ENCODE peak calls at places on chromosomes 4 and X, in nine cellular contexts. Y, J, F, W, S, Z, I, R and M are unnamed samples.

GRCh38 chrX:136063340-136064079 is 78.3 kb downstream of the SLC9A6 start:
- DNase-seq in W (peak; percentile 12), Y (no peak), J (peak; percentile 58), Z (no peak), R (no peak), F (no peak), I (no peak), S (no peak), M (peak; percentile 76)

GRCh38 chr4:154738426-154738825 is 5.4 kb upstream of the LRAT start:
- DNase-seq in Y (no peak), J (no peak), W (no peak), R (peak; percentile 46), I (no peak), F (no peak), S (no peak), Z (no peak), M (no peak)

GRCh38 chrX:21996872-21997271 is 35.3 kb upstream of the PHEX start:
- DNase-seq in W (no peak), Z (no peak), Y (no peak), I (no peak), R (no peak), S (no peak), F (no peak), J (no peak), M (peak; percentile 78)

GRCh38 chr4:37890501-37891220 is at the start of gene TBC1D1:
- DNase-seq in J (peak; percentile 94), R (peak; percentile 48), S (peak; percentile 23), Y (peak; percentile 29), Z (peak; percentile 90), W (peak; percentile 74), F (peak; percentile 75), I (peak; percentile 81), M (peak; percentile 15)

GRCh38 chrX:125436855-125437254 is 117.2 kb downstream of the TEX13C start:
- DNase-seq in S (no peak), F (no peak), I (no peak), J (no peak), W (no peak), Y (no peak), Z (no peak), R (peak; percentile 47), M (peak; percentile 0)

GRCh38 chr4:11480683-11481082 is 52.0 kb upstream of the HS3ST1 start:
- DNase-seq in W (peak; percentile 16), J (no peak), Z (no peak), I (no peak), R (no peak), F (peak; percentile 46), S (no peak), Y (no peak), M (peak; percentile 40)

GRCh38 chr4:98951710-98952109 is 22.8 kb upstream of the EIF4E start:
- DNase-seq in J (no peak), W (no peak), Z (no peak), I (no peak), Y (no peak), R (no peak), F (no peak), S (no peak), M (no peak)

GRCh38 chr4:173185832-173186545 is 17.4 kb downstream of the GALNT7 start:
- DNase-seq in Z (no peak), Y (no peak), F (no peak), J (no peak), I (no peak), S (no peak), R (no peak), W (no peak), M (no peak)

GRCh38 chr4:102642571-102643298 is 118.0 kb downstream of the MANBA start:
- DNase-seq in W (peak; percentile 15), S (no peak), R (no peak), Y (no peak), J (no peak), F (no peak), I (no peak), Z (no peak), M (no peak)

GRCh38 chr4:163121689-163122088 is 45.0 kb downstream of the NAF1 start:
- DNase-seq in S (no peak), Y (no peak), F (no peak), J (no peak), I (no peak), Z (no peak), R (no peak), W (no peak), M (peak; percentile 17)

DNA sequence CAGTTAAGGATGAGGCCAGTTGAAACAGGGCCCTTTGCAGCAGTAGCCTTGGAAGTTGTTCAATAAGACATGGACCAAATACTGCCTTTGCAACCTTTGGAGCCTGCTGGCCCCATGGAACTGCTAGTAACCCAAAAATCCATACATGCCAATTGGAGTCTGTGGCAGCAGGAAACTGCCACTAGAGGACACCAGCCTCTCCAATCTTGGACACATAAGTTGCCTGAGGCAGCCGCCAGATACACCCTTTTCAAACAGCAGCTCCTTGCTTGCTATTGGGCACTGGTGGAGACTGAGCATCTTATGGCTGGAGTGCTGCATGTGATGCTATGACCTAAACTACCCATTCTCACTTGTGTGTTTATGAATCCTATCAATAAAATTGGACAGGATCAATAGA is 14.8 kb upstream of the LAP3 start:
- DNase-seq in R (peak; percentile 36), Z (no peak), F (no peak), S (no peak), W (no peak), Y (no peak), J (no peak), I (no peak), M (no peak)
- H3K4me1 ChIP-seq in R (no peaks in the 10 kb centered on the region), Z (no peaks in the 10 kb centered on the region), F (no peaks in the 10 kb centered on the region), S (no peaks in the 10 kb centered on the region), W (no peaks in the 10 kb centered on the region), Y (no peaks in the 10 kb centered on the region), J (no peaks in the 10 kb centered on the region), I (no peaks in the 10 kb centered on the region), M (no peaks in the 10 kb centered on the region)

GRCh38 chr4:139873111-139873866 is 207.7 kb downstream of the MGST2 start:
- DNase-seq in R (no peak), Z (no peak), S (no peak), W (no peak), F (no peak), I (no peak), Y (no peak), J (no peak), M (no peak)

GRCh38 chr4:139875456-139875855 is 209.8 kb downstream of the MGST2 start:
- DNase-seq in Z (no peak), Y (no peak), J (no peak), W (no peak), S (no peak), F (no peak), R (peak; percentile 69), I (no peak), M (no peak)

GRCh38 chr4:139876328-139876941 is 210.8 kb downstream of the MGST2 start:
- DNase-seq in W (no peak), I (no peak), Z (no peak), Y (no peak), R (no peak), S (no peak), F (no peak), J (no peak), M (peak; percentile 59)

GRCh38 chr4:139869810-139870209 is 204.2 kb downstream of the MGST2 start:
- DNase-seq in W (no peak), J (no peak), I (no peak), S (no peak), Y (no peak), F (no peak), R (no peak), Z (no peak), M (no peak)

GRCh38 chr4:139872274-139872673 is 206.7 kb downstream of the MGST2 start:
- DNase-seq in Z (no peak), R (no peak), I (no peak), S (no peak), F (no peak), W (no peak), Y (no peak), J (no peak), M (peak; percentile 89)
- H3K4me1 ChIP-seq in Z (peaks cover 9% of the 10 kb centered on the region), R (peaks cover 41% of the 10 kb centered on the region), I (no peaks in the 10 kb centered on the region), S (no peaks in the 10 kb centered on the region), F (no peaks in the 10 kb centered on the region), W (peaks cover 6% of the 10 kb centered on the region), Y (no peaks in the 10 kb centered on the region), J (peaks cover 12% of the 10 kb centered on the region), M (peaks cover 18% of the 10 kb centered on the region)

GRCh38 chr4:6724461-6725111 is 8.6 kb downstream of the BLOC1S4 start:
- DNase-seq in J (no peak), W (no peak), R (peak; percentile 43), S (no peak), Y (no peak), Z (no peak), I (no peak), F (peak; percentile 90), M (no peak)

GRCh38 chr4:6728320-6729029 is 12.5 kb downstream of the BLOC1S4 start:
- DNase-seq in Z (no peak), Y (no peak), I (no peak), F (no peak), S (no peak), R (no peak), J (no peak), W (no peak), M (no peak)

GRCh38 chr4:6727943-6728250 is 11.9 kb downstream of the BLOC1S4 start:
- DNase-seq in I (no peak), S (no peak), W (no peak), R (no peak), Y (no peak), Z (no peak), J (no peak), F (no peak), M (no peak)

GRCh38 chr4:6730603-6731300 is 14.8 kb downstream of the BLOC1S4 start:
- DNase-seq in S (no peak), F (no peak), I (no peak), W (no peak), R (no peak), J (no peak), Y (no peak), Z (no peak), M (no peak)

DNA sequence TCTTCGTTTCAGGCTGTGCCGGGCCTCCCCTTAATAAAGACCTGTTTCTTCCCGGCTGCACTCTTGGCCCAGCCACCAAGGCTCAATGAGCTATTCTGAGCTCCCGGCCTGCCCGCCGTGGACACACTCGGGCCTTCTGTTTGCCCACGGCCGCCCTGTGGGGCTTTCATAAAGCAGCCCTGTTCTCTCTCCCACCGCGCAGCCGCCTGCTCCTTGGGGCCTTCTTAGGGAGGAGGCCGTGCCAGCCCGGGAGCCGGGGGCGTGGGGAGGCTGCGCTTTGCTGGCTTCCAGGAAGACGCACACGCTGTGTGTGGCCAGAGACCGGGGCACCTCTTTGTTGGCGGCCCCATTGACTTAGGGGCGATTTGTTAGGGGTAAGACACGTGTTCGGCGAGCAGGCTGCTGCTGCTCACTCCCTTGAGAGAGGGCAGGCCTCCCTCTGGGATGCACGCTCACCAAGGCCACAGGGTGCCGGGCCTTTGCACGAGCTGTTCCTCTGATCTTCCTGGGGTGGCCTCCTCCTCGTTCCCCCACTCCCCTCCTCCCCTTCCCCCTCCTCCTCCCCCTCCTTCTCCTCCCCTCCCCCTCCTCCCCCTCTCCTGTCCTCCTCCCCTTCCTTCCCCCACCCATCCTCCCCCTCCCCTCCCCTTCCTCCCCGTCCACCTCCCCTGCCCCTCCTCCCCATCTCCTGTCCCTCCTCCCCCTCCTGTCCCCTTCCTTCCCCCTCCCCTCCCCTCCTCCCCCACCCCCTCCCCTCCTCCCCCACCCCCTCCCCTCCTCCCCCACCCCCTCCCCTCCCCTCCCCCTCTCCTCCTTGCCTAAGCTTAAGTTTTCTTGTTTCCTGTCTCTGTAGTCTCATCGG is 11.3 kb downstream of the BLOC1S4 start:
- DNase-seq in F (peak; percentile 51), R (peak; percentile 86), S (no peak), I (no peak), W (no peak), Z (no peak), J (no peak), Y (no peak), M (no peak)
- H3K4me1 ChIP-seq in F (peaks cover 5% of the 10 kb centered on the region), R (peaks cover 12% of the 10 kb centered on the region), S (peaks cover 7% of the 10 kb centered on the region), I (no peaks in the 10 kb centered on the region), W (no peaks in the 10 kb centered on the region), Z (peaks cover 1% of the 10 kb centered on the region), J (peaks cover 4% of the 10 kb centered on the region), Y (peaks cover 5% of the 10 kb centered on the region), M (no peaks in the 10 kb centered on the region)

GRCh38 chr4:108626056-108626455 is 5.7 kb downstream of the RPL34 start:
- DNase-seq in F (no peak), I (no peak), R (no peak), J (no peak), Z (no peak), Y (no peak), S (no peak), W (no peak), M (no peak)
- H3K4me1 ChIP-seq in F (peaks cover 5% of the 10 kb centered on the region), I (peaks cover 8% of the 10 kb centered on the region), R (peaks cover 18% of the 10 kb centered on the region), J (peaks cover 17% of the 10 kb centered on the region), Z (peaks cover 21% of the 10 kb centered on the region), Y (peaks cover 18% of the 10 kb centered on the region), S (peaks cover 15% of the 10 kb centered on the region), W (peaks cover 30% of the 10 kb centered on the region), M (peaks cover 13% of the 10 kb centered on the region)